ENCODE peak calls at places on chromosome 12, in four cellular contexts. F, X, O and H are unnamed samples. For H3K27me3 and H3K4me1, the result is how much of the 10 kb centered on the place peaks cover.

GRCh38 chr12:55932546-55932919 is 1.6 kb downstream of the DGKA start:
- DNase-seq in X (no peak), F (no peak), O (no peak), H (no peak)

GRCh38 chr12:111274820-111275219 is 94.1 kb downstream of the PHETA1 start:
- DNase-seq in F (no peak), X (peak), O (no peak), H (no peak)

GRCh38 chr12:106973545-106973944 is 13.4 kb downstream of the MTERF2 start:
- DNase-seq in F (no peak), O (no peak), X (no peak), H (no peak)

GRCh38 chr12:108582509-108582908 is 15.4 kb downstream of the TMEM119 start:
- DNase-seq in X (no peak), O (no peak), F (no peak), H (no peak)

GRCh38 chr12:42143401-42144173 is 1.1 kb downstream of the GXYLT1 start:
- DNase-seq in O (no peak), F (no peak), X (no peak), H (peak)

GRCh38 chr12:68899251-68899771 is 33.7 kb downstream of the CPM start:
- DNase-seq in O (no peak), F (no peak), X (no peak), H (no peak)

GRCh38 chr12:18492372-18493025 is 231.2 kb downstream of the PIK3C2G start:
- DNase-seq in X (no peak), O (no peak), F (no peak), H (no peak)

GRCh38 chr12:113049976-113050742 is 6.4 kb upstream of the DTX1 start:
- DNase-seq in X (no peak), F (no peak), O (no peak), H (peak)

GRCh38 chr12:96445743-96446655 is 43.4 kb upstream of the CFAP54 start:
- DNase-seq in F (no peak), O (no peak), X (peak), H (peak)

GRCh38 chr12:47547077-47547476 is 158.8 kb downstream of the RPAP3 start:
- DNase-seq in F (no peak), X (peak), O (no peak), H (no peak)

GRCh38 chr12:67449591-67450052 is 180.5 kb downstream of the CAND1 start:
- DNase-seq in F (no peak), O (no peak), X (no peak), H (no peak)

GRCh38 chr12:126914170-126914796 is 1352.7 kb upstream of the TMEM132C start:
- DNase-seq in F (no peak), O (no peak), X (peak), H (no peak)

GRCh38 chr12:69240625-69240984 is 1.2 kb downstream of the CPSF6 start:
- DNase-seq in X (peak), F (no peak), O (no peak), H (peak)

GRCh38 chr12:127060310-127060847 is 1206.6 kb upstream of the TMEM132C start:
- DNase-seq in O (no peak), X (peak), F (no peak), H (no peak)

DNA sequence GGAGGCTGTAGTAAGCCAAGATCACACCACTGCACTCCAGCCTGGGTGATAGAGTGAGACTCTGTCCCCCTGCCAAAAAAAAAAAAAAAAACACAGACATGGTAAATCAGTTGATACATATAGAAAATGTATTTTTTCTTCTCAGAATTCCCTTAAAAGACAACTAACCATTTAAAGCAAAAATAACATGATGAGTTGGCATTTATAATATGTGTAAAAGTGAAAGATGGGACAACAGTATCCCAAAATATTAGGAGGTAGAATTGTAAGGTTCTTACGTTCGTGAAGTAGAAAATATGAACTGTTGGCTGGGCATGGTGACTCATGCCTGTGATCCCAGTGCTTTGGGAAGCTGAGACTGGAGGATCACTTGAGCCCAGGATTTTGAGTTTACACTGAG is 296.7 kb downstream of the FBXL14 start:
- DNase-seq in F (no peak), O (no peak), X (no peak), H (no peak)
- H3K27ac ChIP-seq in F (no peak), O (no peak), X (no peak), H (no peak)

GRCh38 chr12:132277374-132277801 is 52.0 kb downstream of the GALNT9 start:
- DNase-seq in F (no peak), X (no peak), O (no peak), H (no peak)

GRCh38 chr12:132278421-132279183 is 50.8 kb downstream of the GALNT9 start:
- DNase-seq in X (no peak), O (no peak), F (no peak), H (no peak)

GRCh38 chr12:132279184-132279889 is 50.1 kb downstream of the GALNT9 start:
- DNase-seq in X (peak), O (no peak), F (no peak), H (peak)

GRCh38 chr12:132276720-132277373 is 52.5 kb downstream of the GALNT9 start:
- DNase-seq in O (no peak), X (no peak), F (no peak), H (no peak)

DNA sequence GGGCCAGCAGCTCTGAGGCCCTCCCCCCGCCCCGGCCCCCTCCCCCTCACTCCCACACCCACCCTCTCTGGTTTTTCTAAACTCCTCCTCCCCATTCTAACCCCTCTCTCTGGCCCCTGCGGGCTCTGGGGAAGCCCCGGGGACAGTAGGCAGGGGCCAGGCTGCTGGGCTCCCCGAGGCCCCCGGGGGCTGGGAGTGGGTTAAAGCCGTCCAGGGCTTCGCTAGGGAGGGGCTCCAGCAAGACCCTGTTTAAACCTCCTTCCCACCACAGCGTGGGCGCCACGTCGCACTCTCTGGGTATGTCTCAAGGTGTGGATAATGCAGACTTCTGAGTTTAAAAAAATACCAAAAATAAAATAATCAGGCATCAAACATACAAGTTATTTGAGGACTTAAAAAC is 51.4 kb downstream of the GALNT9 start:
- DNase-seq in O (no peak), F (no peak), X (no peak), H (no peak)
- H3K27me3 ChIP-seq in O (under half), F (half or more), X (half or more), H (under half)

GRCh38 chr12:122099856-122100255 is 21.3 kb downstream of the MLXIP start:
- DNase-seq in F (no peak), O (no peak), X (no peak), H (no peak)
- H3K4me1 ChIP-seq in F (under half), O (half or more), X (under half), H (under half)

GRCh38 chr12:33593753-33594152 is 154.1 kb upstream of the SYT10 start:
- DNase-seq in X (no peak), O (no peak), F (no peak), H (no peak)
- H3K27ac ChIP-seq in X (no peak), O (no peak), F (no peak), H (no peak)

GRCh38 chr12:4956054-4956453 is 46.3 kb downstream of the KCNA1 start:
- DNase-seq in O (no peak), F (no peak), X (no peak), H (peak)

GRCh38 chr12:4947297-4947696 is 37.6 kb downstream of the KCNA1 start:
- DNase-seq in O (no peak), X (no peak), F (no peak), H (no peak)

GRCh38 chr12:4954632-4955354 is 45.1 kb downstream of the KCNA1 start:
- DNase-seq in X (no peak), F (no peak), O (no peak), H (no peak)

GRCh38 chr12:4956968-4957367 is 47.3 kb downstream of the KCNA1 start:
- DNase-seq in X (no peak), O (no peak), F (no peak), H (no peak)

DNA sequence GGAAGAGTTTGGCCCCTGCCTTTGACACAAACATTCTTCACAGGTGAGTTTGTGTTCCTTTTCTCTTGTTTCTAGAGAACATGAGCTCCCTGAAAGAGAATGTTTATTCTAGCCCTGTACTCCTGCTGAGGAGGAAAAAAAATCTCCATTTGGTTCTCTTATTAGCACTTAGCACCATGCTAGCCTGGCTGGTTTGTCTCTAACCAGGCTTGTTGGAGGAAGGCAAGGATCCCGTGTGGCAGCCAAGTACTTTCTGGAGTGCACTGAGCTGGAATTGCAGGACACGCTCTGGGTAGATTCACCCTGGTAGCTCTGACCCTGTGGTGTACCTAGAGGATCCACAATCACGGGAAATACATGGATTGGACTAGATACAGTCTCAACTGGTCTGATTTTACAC is 41.9 kb downstream of the KCNA1 start:
- DNase-seq in F (no peak), X (no peak), O (no peak), H (no peak)
- H3K27me3 ChIP-seq in F (half or more), X (under half), O (under half), H (under half)